ENCODE peak calls at places on chromosome 21, in six cellular contexts. T, O, A, J, B and R are unnamed samples.
A peak's percentile ranks its signal among the peaks of the same experiment; 100 is the strongest.

GRCh38 chr21:28828981-28829380 is 163.7 kb downstream of the LTN1 start:
- DNase-seq in J (no peak), A (no peak), T (no peak), O (no peak), B (no peak), R (no peak)

GRCh38 chr21:43196789-43197188 is 28.0 kb downstream of the CRYAA start:
- DNase-seq in O (no peak), A (no peak), T (no peak), J (peak; percentile 62), B (no peak), R (no peak)

GRCh38 chr21:38668501-38668900 is 137.2 kb upstream of the ETS2 start:
- DNase-seq in B (no peak), A (no peak), O (no peak), T (no peak), J (no peak), R (no peak)

GRCh38 chr21:35619184-35619583 is 441.1 kb downstream of the SETD4 start:
- DNase-seq in A (no peak), T (no peak), J (peak; percentile 24), O (peak; percentile 96), B (no peak), R (no peak)

GRCh38 chr21:31284797-31285397 is 59.2 kb downstream of the TIAM1 start:
- DNase-seq in B (no peak), T (no peak), A (no peak), O (peak; percentile 70), J (peak; percentile 50), R (no peak)

GRCh38 chr21:45931397-45931969 is 50.1 kb upstream of the COL6A1 start:
- DNase-seq in O (no peak), T (no peak), B (no peak), A (no peak), J (no peak), R (no peak)

GRCh38 chr21:16308269-16308668 is 578.5 kb downstream of the USP25 start:
- DNase-seq in J (peak; percentile 28), A (no peak), B (no peak), T (no peak), O (peak; percentile 61), R (no peak)

GRCh38 chr21:26226724-26227123 is 56.2 kb upstream of the APP start:
- DNase-seq in O (no peak), J (no peak), B (no peak), T (no peak), A (no peak), R (no peak)

GRCh38 chr21:35925497-35925896 is 134.8 kb downstream of the SETD4 start:
- DNase-seq in O (peak; percentile 90), J (peak; percentile 90), B (no peak), A (no peak), T (no peak), R (peak; percentile 19)